ENCODE peak calls at places on chromosomes 11 and 22, in six cellular contexts. C is kidney, W is right cardiac atrium, Q is transverse colon, P is HAP-1, B is upper lobe of right lung. N is an unnamed sample. For H3K4me1, the result is how much of the 10 kb centered on the place peaks cover.

GRCh38 chr11:85854212-85854556 is 999 bp upstream of the CCDC83 start:
- DNase-seq in Q (no peak), C (no peak), W (no peak), P (no peak), B (no peak), N (no peak)

GRCh38 chr22:37233751-37234631 is 10.1 kb downstream of the RAC2 start:
- DNase-seq in B (no peak), P (no peak), C (peak), W (peak), Q (peak), N (no peak)

GRCh38 chr11:2444301-2445106 is at the start of the genes KCNQ1 and TRPM5:
- DNase-seq in C (peak), Q (peak), P (peak), B (peak), W (peak), N (no peak)

GRCh38 chr11:2778630-2779498 is 79.1 kb upstream of the KCNQ1OT1 start:
- DNase-seq in Q (peak), W (peak), P (no peak), C (peak), B (peak), N (peak)

GRCh38 chr11:21656065-21656464 is 536.8 kb upstream of the ANO5 start:
- DNase-seq in Q (no peak), C (no peak), P (no peak), W (no peak), B (no peak), N (no peak)

GRCh38 chr11:125903753-125904659 is at the start of gene DDX25:
- DNase-seq in W (peak), P (peak), Q (no peak), C (no peak), B (no peak), N (no peak)

GRCh38 chr11:79436911-79437273 is 3.9 kb downstream of the TENM4 start:
- DNase-seq in P (no peak), Q (no peak), C (no peak), B (no peak), W (no peak), N (no peak)

GRCh38 chr22:32911526-32911925 is 110.0 kb downstream of the TIMP3 start:
- DNase-seq in B (no peak), W (no peak), Q (no peak), C (no peak), P (no peak), N (no peak)

GRCh38 chr11:33558097-33558496 is 142.5 kb downstream of the C11orf91 start:
- DNase-seq in C (no peak), P (no peak), W (no peak), Q (no peak), B (no peak), N (no peak)

GRCh38 chr22:36194971-36195370 is 6.6 kb downstream of the APOL4 start:
- DNase-seq in P (peak), Q (peak), B (no peak), C (no peak), W (peak), N (peak)

GRCh38 chr22:46633334-46633890 is 13.2 kb downstream of the GRAMD4 start:
- DNase-seq in P (no peak), C (peak), W (peak), B (no peak), Q (no peak), N (no peak)

GRCh38 chr11:3167143-3168119 is 2.3 kb upstream of the OSBPL5 start:
- DNase-seq in W (peak), P (no peak), Q (peak), C (peak), B (peak), N (no peak)

GRCh38 chr11:64247729-64248531 is 1.2 kb upstream of the PPP1R14B start:
- DNase-seq in P (no peak), B (no peak), W (peak), Q (peak), C (no peak), N (no peak)

GRCh38 chr11:11313426-11313825 is 39.6 kb downstream of the CSNK2A3 start:
- DNase-seq in B (peak), P (no peak), C (no peak), W (no peak), Q (no peak), N (no peak)

GRCh38 chr22:39997939-39998726 is 3.4 kb downstream of the FAM83F start:
- DNase-seq in C (peak), P (peak), B (no peak), W (peak), Q (peak), N (no peak)

GRCh38 chr11:88338223-88338661 is 706 bp upstream of the CTSC start:
- DNase-seq in W (peak), Q (peak), B (peak), C (peak), P (peak), N (peak)

GRCh38 chr11:3121931-3122774 is 43.0 kb downstream of the OSBPL5 start:
- DNase-seq in C (peak), W (peak), B (peak), P (no peak), Q (peak), N (peak)

GRCh38 chr22:49333206-49333605 is 494.5 kb downstream of the BRD1 start:
- DNase-seq in B (peak), W (no peak), C (no peak), Q (no peak), P (no peak), N (peak)

GRCh38 chr11:120547871-120548681 is 36.5 kb downstream of the GRIK4 start:
- DNase-seq in C (peak), P (no peak), B (peak), W (peak), Q (peak), N (peak)

GRCh38 chr11:110317516-110317932 is 21.1 kb upstream of the RDX start:
- DNase-seq in P (no peak), Q (no peak), W (no peak), B (no peak), C (no peak), N (no peak)

GRCh38 chr11:30825723-30826122 is 239.6 kb upstream of the MPPED2 start:
- DNase-seq in C (no peak), W (no peak), Q (no peak), P (no peak), B (no peak), N (peak)

GRCh38 chr11:36400768-36401455 is 104.8 kb downstream of the PRR5L start:
- DNase-seq in W (no peak), Q (no peak), P (no peak), B (no peak), C (peak), N (no peak)

GRCh38 chr22:50012201-50013181 is at the start of gene IL17REL:
- DNase-seq in C (no peak), P (no peak), Q (peak), W (peak), B (peak), N (peak)

GRCh38 chr22:45317551-45318167 is 7.9 kb downstream of the FAM118A start:
- DNase-seq in P (peak), Q (peak), B (no peak), C (no peak), W (peak), N (peak)

GRCh38 chr11:83257638-83258229 is 28.4 kb downstream of the CCDC90B start:
- DNase-seq in Q (no peak), P (no peak), W (no peak), C (no peak), B (no peak), N (no peak)

GRCh38 chr11:122850076-122850631 is 11.9 kb downstream of the CRTAM start:
- DNase-seq in C (no peak), B (no peak), P (no peak), Q (no peak), W (no peak), N (no peak)

GRCh38 chr11:35376613-35377012 is 42.7 kb downstream of the SLC1A2 start:
- DNase-seq in W (no peak), Q (no peak), C (no peak), P (no peak), B (no peak), N (no peak)

GRCh38 chr22:39815882-39816395 is 77.6 kb downstream of the ENTHD1 start:
- DNase-seq in C (no peak), W (no peak), P (no peak), Q (no peak), B (no peak), N (no peak)

GRCh38 chr22:23501244-23501643 is 78.8 kb downstream of the IGLL1 start:
- DNase-seq in P (no peak), B (no peak), Q (no peak), C (peak), W (no peak), N (peak)

GRCh38 chr11:69697489-69697843 is 6.4 kb downstream of the FGF19 start:
- DNase-seq in Q (no peak), P (no peak), B (no peak), C (no peak), W (no peak), N (peak)

GRCh38 chr11:16194566-16194965 is 161.8 kb downstream of the SOX6 start:
- DNase-seq in P (no peak), Q (no peak), C (no peak), W (peak), B (no peak), N (no peak)

GRCh38 chr11:64742087-64742939 is 1.6 kb downstream of the RASGRP2 start:
- DNase-seq in Q (no peak), P (no peak), B (no peak), C (peak), W (peak), N (no peak)

GRCh38 chr11:134270250-134270714 is 5.9 kb upstream of the GLB1L3 start:
- DNase-seq in P (no peak), W (no peak), C (no peak), Q (no peak), B (no peak), N (no peak)

DNA sequence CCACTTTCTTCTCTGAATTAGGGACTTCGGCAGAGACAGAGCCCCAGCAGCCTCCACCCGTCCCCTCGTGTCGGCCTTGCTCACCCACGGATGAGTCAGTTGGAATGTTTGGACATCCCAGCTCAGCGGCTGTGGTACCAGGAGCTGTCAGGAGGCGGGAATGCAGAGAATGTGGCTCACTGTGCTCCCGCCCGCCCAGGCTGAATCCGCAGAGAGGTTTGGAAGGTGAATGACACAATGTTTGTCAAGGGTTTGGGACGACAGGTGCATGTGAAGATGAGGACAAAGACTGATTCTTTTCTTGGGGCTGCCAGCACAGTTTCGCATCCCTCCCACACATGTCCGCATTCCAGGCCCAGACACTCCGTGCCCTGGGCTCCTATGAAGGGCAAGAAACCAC is 39.6 kb downstream of the LIF start:
- DNase-seq in Q (no peak), B (no peak), W (peak), P (no peak), C (peak), N (peak)
- H3K4me1 ChIP-seq in Q (under half), B (under half), W (under half), P (under half), C (under half), N (half or more)

GRCh38 chr11:67303132-67303988 is at the start of gene SSH3:
- DNase-seq in W (peak), B (peak), P (peak), C (peak), Q (peak), N (peak)
- H3K4me3 ChIP-seq in W (peak), B (peak), P (peak), C (peak), Q (peak), N (peak)

GRCh38 chr22:20206709-20207215 is 55.9 kb upstream of the CCDC188 start:
- DNase-seq in W (no peak), B (peak), Q (peak), P (no peak), C (no peak), N (no peak)

GRCh38 chr22:20205464-20205963 is 54.7 kb upstream of the CCDC188 start:
- DNase-seq in P (no peak), C (no peak), B (no peak), Q (no peak), W (no peak), N (no peak)

GRCh38 chr22:20205964-20206708 is 55.3 kb upstream of the CCDC188 start:
- DNase-seq in P (peak), W (peak), C (peak), B (peak), Q (peak), N (peak)

GRCh38 chr22:20208713-20209310 is 58.0 kb upstream of the CCDC188 start:
- DNase-seq in Q (no peak), C (no peak), B (no peak), P (no peak), W (no peak), N (no peak)

DNA sequence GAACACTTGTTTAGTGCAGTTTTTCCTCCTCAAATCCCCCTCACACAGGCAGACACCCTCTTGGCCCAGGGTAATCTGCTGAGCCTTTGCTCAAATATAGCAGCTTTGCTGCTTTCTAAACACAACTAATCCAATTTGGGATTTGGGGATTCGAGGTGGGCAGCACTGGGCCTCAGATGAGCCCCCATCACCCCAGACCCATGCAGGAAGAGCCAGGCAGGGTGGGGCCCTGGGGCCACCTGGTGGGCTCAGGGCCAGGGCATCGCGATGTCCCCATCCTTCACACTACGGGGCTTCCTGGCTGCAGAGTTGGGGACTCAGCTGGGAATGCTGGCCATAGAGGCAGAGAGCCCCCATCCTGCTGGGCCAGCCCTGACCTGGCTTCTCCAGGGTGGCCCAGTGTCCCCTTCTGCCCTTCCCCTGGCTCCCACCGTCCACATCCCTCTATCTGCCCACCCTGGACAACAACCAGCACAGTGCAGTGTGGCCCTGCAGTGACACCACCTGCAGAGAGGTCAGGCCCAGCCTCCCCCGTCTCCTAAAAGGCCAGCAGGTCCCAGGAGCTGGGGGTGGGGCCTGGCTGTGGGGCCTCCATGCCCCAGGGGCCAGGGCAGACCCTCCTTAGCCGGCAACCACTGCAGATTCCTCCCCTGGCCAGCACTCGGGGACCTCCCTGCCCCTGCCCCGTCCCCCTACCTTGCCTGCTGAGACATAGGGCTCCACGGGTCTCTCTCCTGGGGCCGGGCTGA is 56.6 kb upstream of the CCDC188 start:
- DNase-seq in C (no peak), W (no peak), B (no peak), Q (no peak), P (no peak), N (no peak)
- H3K4me1 ChIP-seq in C (under half), W (under half), B (under half), Q (under half), P (under half), N (under half)

GRCh38 chr22:22463855-22464540 is 44.5 kb downstream of the ZNF280B start:
- DNase-seq in B (no peak), W (no peak), C (no peak), P (peak), Q (peak), N (no peak)
- H3K4me3 ChIP-seq in B (no peak), W (no peak), C (no peak), P (no peak), Q (no peak), N (no peak)